ENCODE peak calls at places on chromosomes 4 and X, in four cellular contexts. T is HepG2, H is H1, Q is GM12878. L is an unnamed sample.
A peak's percentile ranks its signal among the peaks of the same experiment; 100 is the strongest.

GRCh38 chr4:2101346-2102044 is 42.4 kb downstream of the NAT8L start:
- DNase-seq in T (no peak), H (no peak), Q (no peak), L (no peak)

GRCh38 chrX:34341258-34341657 is 209.1 kb upstream of the FAM47A start:
- DNase-seq in T (no peak), H (no peak), Q (no peak), L (no peak)

GRCh38 chrX:418927-419729 is 32.4 kb upstream of the PPP2R3B start:
- DNase-seq in T (no peak), H (no peak), Q (no peak), L (no peak)

GRCh38 chrX:47366051-47366722 is 4.2 kb upstream of the ZNF157 start:
- DNase-seq in T (no peak), H (peak; percentile 70), Q (peak; percentile 37), L (peak; percentile 28)

GRCh38 chr4:38818441-38818976 is 13.9 kb upstream of the TLR1 start:
- DNase-seq in T (peak; percentile 10), H (no peak), Q (peak; percentile 81), L (no peak)

GRCh38 chr4:43456383-43456782 is 563.9 kb downstream of the GRXCR1 start:
- DNase-seq in T (no peak), H (no peak), Q (no peak), L (no peak)

GRCh38 chr4:24642941-24643628 is 58.7 kb upstream of the DHX15 start:
- DNase-seq in T (peak; percentile 60), H (no peak), Q (no peak), L (no peak)

GRCh38 chr4:20544645-20545044 is 155.6 kb upstream of the PACRGL start:
- DNase-seq in T (peak; percentile 14), H (no peak), Q (no peak), L (peak; percentile 16)

GRCh38 chr4:38832624-38833528 is 23.7 kb downstream of the TLR6 start:
- DNase-seq in T (no peak), H (peak; percentile 52), Q (no peak), L (no peak)

GRCh38 chrX:154121961-154122360 is 22.1 kb upstream of the OPN1LW start:
- DNase-seq in T (no peak), H (no peak), Q (no peak), L (no peak)

GRCh38 chr4:158411180-158411721 is 110.4 kb upstream of the RXFP1 start:
- DNase-seq in T (no peak), H (no peak), Q (no peak), L (no peak)

GRCh38 chr4:108861339-108861738 is 98.5 kb upstream of the ETNPPL start:
- DNase-seq in T (no peak), H (peak; percentile 51), Q (no peak), L (peak; percentile 15)

GRCh38 chrX:133513116-133513515 is 97.8 kb upstream of the GPC4 start:
- DNase-seq in T (no peak), H (no peak), Q (no peak), L (no peak)

GRCh38 chr4:119035941-119036737 is 99.5 kb upstream of the MYOZ2 start:
- DNase-seq in T (no peak), H (no peak), Q (no peak), L (no peak)

GRCh38 chrX:18210470-18210869 is 10.2 kb downstream of the BEND2 start:
- DNase-seq in T (no peak), H (no peak), Q (no peak), L (no peak)

GRCh38 chr4:80153800-80154546 is 43.3 kb upstream of the PRDM8 start:
- DNase-seq in T (no peak), H (no peak), Q (no peak), L (no peak)

GRCh38 chr4:1008840-1009646 is 2.4 kb upstream of the FGFRL1 start:
- DNase-seq in T (no peak), H (no peak), Q (no peak), L (no peak)

GRCh38 chrX:16822723-16823122 is 36.5 kb downstream of the TXLNG start:
- DNase-seq in T (no peak), H (no peak), Q (no peak), L (no peak)

GRCh38 chrX:9133426-9133825 is 99.5 kb upstream of the FAM9B start:
- DNase-seq in T (no peak), H (no peak), Q (no peak), L (no peak)

GRCh38 chrX:85964744-85965143 is 82.6 kb downstream of the CHM start:
- DNase-seq in T (no peak), H (no peak), Q (no peak), L (no peak)

GRCh38 chrX:154714925-154715324 is 36.0 kb downstream of the GAB3 start:
- DNase-seq in T (peak; percentile 12), H (peak; percentile 53), Q (no peak), L (peak; percentile 35)

GRCh38 chrX:154401045-154401799 is 3.0 kb downstream of the RPL10 start:
- DNase-seq in T (peak; percentile 70), H (no peak), Q (no peak), L (no peak)

GRCh38 chrX:25427873-25428555 is 412.2 kb upstream of the ARX start:
- DNase-seq in T (no peak), H (peak; percentile 66), Q (no peak), L (no peak)

GRCh38 chrX:7074135-7074907 is 73.2 kb upstream of the STS start:
- DNase-seq in T (no peak), H (no peak), Q (no peak), L (no peak)

GRCh38 chr4:88599298-88599697 is 7.0 kb downstream of the HERC3 start:
- DNase-seq in T (no peak), H (no peak), Q (no peak), L (no peak)

GRCh38 chr4:184913356-184914143 is 87.8 kb upstream of the ACSL1 start:
- DNase-seq in T (no peak), H (no peak), Q (no peak), L (no peak)

GRCh38 chr4:149409186-149410056 is 406.2 kb downstream of the IQCM start:
- DNase-seq in T (no peak), H (no peak), Q (no peak), L (no peak)

GRCh38 chr4:26909369-26909768 is 48.7 kb downstream of the STIM2 start:
- DNase-seq in T (no peak), H (no peak), Q (no peak), L (no peak)

GRCh38 chrX:119423631-119424030 is 24.5 kb downstream of the SLC25A43 start:
- DNase-seq in T (no peak), H (no peak), Q (no peak), L (no peak)

GRCh38 chr4:8010618-8011017 is 71.0 kb upstream of the AFAP1 start:
- DNase-seq in T (peak; percentile 41), H (no peak), Q (no peak), L (no peak)

GRCh38 chr4:172546782-172547181 is 621.8 kb upstream of the GALNT7 start:
- DNase-seq in T (no peak), H (no peak), Q (peak; percentile 8), L (no peak)

GRCh38 chr4:165709526-165709925 is 163.5 kb upstream of the TLL1 start:
- DNase-seq in T (no peak), H (no peak), Q (no peak), L (no peak)

GRCh38 chrX:19513383-19513782 is 1.9 kb downstream of the MAP3K15 start:
- DNase-seq in T (peak; percentile 53), H (no peak), Q (no peak), L (no peak)

GRCh38 chr4:25178838-25179261 is 18.6 kb upstream of the SEPSECS start:
- DNase-seq in T (peak; percentile 85), H (no peak), Q (no peak), L (no peak)

GRCh38 chrX:51876441-51876840 is 17.0 kb upstream of the MAGED1 start:
- DNase-seq in T (no peak), H (no peak), Q (no peak), L (no peak)

GRCh38 chrX:110204986-110205385 is 112.9 kb downstream of the AMMECR1 start:
- DNase-seq in T (no peak), H (no peak), Q (no peak), L (no peak)

GRCh38 chrX:88366314-88366713 is 380.7 kb upstream of the CPXCR1 start:
- DNase-seq in T (no peak), H (no peak), Q (no peak), L (no peak)
- H3K4me3 ChIP-seq in T (no peak overlapping the region), H (no peak overlapping the region), Q (no peak overlapping the region), L (no peak overlapping the region)

GRCh38 chrX:13373807-13374187 is 53.9 kb upstream of the ATXN3L start:
- DNase-seq in T (no peak), H (no peak), Q (no peak), L (no peak)

GRCh38 chrX:13372203-13372980 is 52.5 kb upstream of the ATXN3L start:
- DNase-seq in T (no peak), H (no peak), Q (no peak), L (no peak)

GRCh38 chrX:13369541-13370140 is 49.8 kb upstream of the ATXN3L start:
- DNase-seq in T (no peak), H (no peak), Q (no peak), L (no peak)

GRCh38 chrX:13373027-13373806 is 53.4 kb upstream of the ATXN3L start:
- DNase-seq in T (no peak), H (no peak), Q (no peak), L (no peak)

GRCh38 chrX:13371191-13371590 is 51.3 kb upstream of the ATXN3L start:
- DNase-seq in T (no peak), H (no peak), Q (no peak), L (no peak)
- TF ChIP-seq SUZ12 in T (no peak), H (no peak), Q (no peak), L (no peak)

GRCh38 chrX:70453024-70453618 is 8.5 kb downstream of the DLG3 start:
- DNase-seq in T (no peak), H (no peak), Q (no peak), L (no peak)

GRCh38 chrX:70452143-70452733 is 7.6 kb downstream of the DLG3 start:
- DNase-seq in T (peak; percentile 19), H (peak; percentile 73), Q (no peak), L (no peak)

GRCh38 chrX:70455366-70456202 is 10.9 kb downstream of the DLG3 start:
- DNase-seq in T (no peak), H (peak; percentile 47), Q (no peak), L (no peak)

GRCh38 chrX:70454441-70455365 is 10.1 kb downstream of the DLG3 start:
- DNase-seq in T (peak; percentile 84), H (peak; percentile 86), Q (no peak), L (peak; percentile 90)

DNA sequence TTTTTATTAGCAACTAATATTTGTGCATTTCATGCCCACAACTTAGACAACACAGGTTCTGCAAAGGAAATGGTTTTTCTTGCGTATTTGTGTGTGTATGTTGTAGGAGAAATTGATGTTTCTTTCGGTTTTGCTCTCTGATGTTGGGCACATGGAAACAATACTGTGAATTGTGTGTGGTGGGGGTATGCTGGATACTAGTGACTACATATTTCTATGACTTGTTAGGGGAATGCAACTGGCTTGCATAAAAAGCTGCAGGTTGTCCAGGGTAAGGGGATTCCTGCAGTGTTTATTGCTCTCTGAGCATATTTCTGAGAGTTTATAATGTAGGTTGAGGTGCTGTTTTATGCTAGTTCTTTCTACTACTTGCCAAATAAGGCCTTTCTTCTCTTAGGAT is 11.6 kb downstream of the DLG3 start:
- DNase-seq in T (no peak), H (no peak), Q (no peak), L (no peak)
- H3K4me3 ChIP-seq in T (peak overlapping the region; percentile 67), H (peak overlapping the region; percentile 91), Q (peak overlapping the region; percentile 61), L (peak overlapping the region; percentile 87)

GRCh38 chr4:54100607-54101189 is 735 bp downstream of the GSX2 start:
- DNase-seq in T (no peak), H (peak; percentile 61), Q (no peak), L (no peak)
- TF ChIP-seq SUZ12 in T (no peak), H (no peak), Q (peak; percentile 77), L (peak; percentile 77)